ENCODE peak calls at places on chromosomes 4 and X, in five cellular contexts. V is Calu3, N is fibroblast of pulmonary artery, R is pancreas, T is astrocyte. O is an unnamed sample.

GRCh38 chrX:4572652-4573051 is 859.2 kb upstream of the PRKX start:
- DNase-seq in T (no peak), R (no peak), N (no peak), V (no peak), O (no peak)

GRCh38 chr4:152556283-152556682 is 20.4 kb upstream of the FBXW7 start:
- DNase-seq in N (no peak), R (no peak), V (no peak), T (no peak), O (no peak)

GRCh38 chr4:24988776-24989175 is 42.0 kb downstream of the LGI2 start:
- DNase-seq in T (no peak), V (peak), R (no peak), N (peak), O (peak)

GRCh38 chr4:187108846-187109245 is 385.2 kb upstream of the FAT1 start:
- DNase-seq in V (no peak), R (no peak), T (no peak), N (no peak), O (no peak)

GRCh38 chrX:79078114-79078513 is 66.4 kb upstream of the GPR174 start:
- DNase-seq in R (no peak), V (no peak), N (no peak), T (no peak), O (no peak)

GRCh38 chr4:128979934-128980333 is 113.4 kb downstream of the SCLT1 start:
- DNase-seq in T (peak), R (no peak), V (no peak), N (peak), O (no peak)

GRCh38 chr4:89253306-89253705 is 54.3 kb downstream of the GPRIN3 start:
- DNase-seq in R (no peak), V (no peak), T (no peak), N (no peak), O (no peak)

GRCh38 chr4:31107362-31107761 is 387.2 kb downstream of the PCDH7 start:
- DNase-seq in V (no peak), N (peak), R (no peak), T (peak), O (no peak)

GRCh38 chr4:32003548-32003947 is 1283.4 kb downstream of the PCDH7 start:
- DNase-seq in T (no peak), V (no peak), R (no peak), N (no peak), O (no peak)

GRCh38 chr4:72896515-72896914 is 173.0 kb downstream of the COX18 start:
- DNase-seq in R (no peak), V (no peak), N (peak), T (peak), O (no peak)

GRCh38 chrX:39563189-39563588 is 534.6 kb downstream of the BCOR start:
- DNase-seq in V (no peak), T (no peak), N (no peak), R (no peak), O (no peak)

GRCh38 chr4:8391972-8392371 is 48.6 kb downstream of the ACOX3 start:
- DNase-seq in R (no peak), V (no peak), N (peak), T (peak), O (no peak)

GRCh38 chr4:66539745-66540144 is 869.5 kb upstream of the EPHA5 start:
- DNase-seq in T (no peak), R (no peak), V (no peak), N (peak), O (no peak)

GRCh38 chr4:92184566-92184965 is 119.2 kb upstream of the GRID2 start:
- DNase-seq in N (peak), T (peak), V (no peak), R (no peak), O (no peak)

GRCh38 chr4:44671636-44672035 is 6.6 kb upstream of the GUF1 start:
- DNase-seq in N (no peak), V (no peak), R (no peak), T (no peak), O (no peak)

GRCh38 chr4:185137233-185137925 is 5.7 kb upstream of the SLC25A4 start:
- DNase-seq in T (no peak), R (no peak), V (no peak), N (no peak), O (no peak)

GRCh38 chrX:132732236-132732635 is 226.2 kb downstream of the HS6ST2 start:
- DNase-seq in R (no peak), V (no peak), N (no peak), T (no peak), O (no peak)

GRCh38 chrX:15576019-15576418 is 24.7 kb downstream of the ACE2 start:
- DNase-seq in T (peak), V (no peak), R (no peak), N (no peak), O (no peak)

GRCh38 chr4:8182858-8183725 is 16.0 kb upstream of the SH3TC1 start:
- DNase-seq in T (peak), R (no peak), V (peak), N (peak), O (no peak)

GRCh38 chr4:1226167-1226514 is 22.8 kb downstream of the CTBP1 start:
- DNase-seq in N (no peak), T (no peak), V (no peak), R (no peak), O (no peak)

GRCh38 chrX:137428777-137429564 is 137.0 kb upstream of the ZIC3 start:
- DNase-seq in N (no peak), V (no peak), T (no peak), R (no peak), O (no peak)

GRCh38 chr4:4776335-4776734 is 83.1 kb upstream of the MSX1 start:
- DNase-seq in N (no peak), V (no peak), T (no peak), R (no peak), O (no peak)

GRCh38 chr4:8730681-8731080 is 138.1 kb downstream of the CPZ start:
- DNase-seq in R (no peak), V (no peak), T (no peak), N (no peak), O (no peak)

GRCh38 chrX:120463241-120463640 is 5.9 kb downstream of the LAMP2 start:
- DNase-seq in N (peak), R (no peak), T (no peak), V (no peak), O (no peak)

GRCh38 chr4:184199780-184200179 is 17.9 kb downstream of the ENPP6 start:
- DNase-seq in T (no peak), N (no peak), R (no peak), V (no peak), O (no peak)

GRCh38 chr4:41399191-41399590 is 138.8 kb upstream of the LIMCH1 start:
- DNase-seq in V (no peak), R (no peak), N (no peak), T (no peak), O (no peak)

GRCh38 chrX:20595928-20596550 is 329.3 kb upstream of the RPS6KA3 start:
- DNase-seq in T (peak), N (peak), V (no peak), R (no peak), O (no peak)

GRCh38 chr4:107050525-107051135 is 14.5 kb upstream of the DKK2 start:
- DNase-seq in V (no peak), R (no peak), T (no peak), N (no peak), O (no peak)

GRCh38 chrX:51144828-51145442 is 187.7 kb upstream of the NUDT10 start:
- DNase-seq in V (peak), R (no peak), N (peak), T (peak), O (no peak)

GRCh38 chrX:78029663-78030062 is 60.2 kb upstream of the PGAM4 start:
- DNase-seq in T (peak), N (peak), V (peak), R (no peak), O (no peak)

GRCh38 chrX:9942086-9942485 is 25.1 kb upstream of the CLDN34 start:
- DNase-seq in V (no peak), R (no peak), T (no peak), N (no peak), O (no peak)

GRCh38 chr4:52260507-52261302 is 209.6 kb downstream of the SPATA18 start:
- DNase-seq in V (no peak), T (no peak), N (no peak), R (no peak), O (no peak)

GRCh38 chr4:161188578-161188977 is 975.2 kb downstream of the FSTL5 start:
- DNase-seq in R (no peak), T (no peak), N (no peak), V (no peak), O (no peak)

GRCh38 chr4:177051473-177052060 is 258.1 kb upstream of the NEIL3 start:
- DNase-seq in V (peak), N (peak), T (no peak), R (no peak), O (no peak)
- TF ChIP-seq CTCF in V (no peak), N (peak), T (peak), R (peak), O (peak)

GRCh38 chr4:143558823-143559756 is 45.6 kb downstream of the SMARCA5 start:
- DNase-seq in R (peak), V (peak), T (peak), N (peak), O (no peak)
- TF ChIP-seq CTCF in R (peak), V (no peak), T (peak), N (peak), O (peak)

GRCh38 chr4:6393066-6393465 is 79.3 kb downstream of the PPP2R2C start:
- DNase-seq in R (no peak), T (no peak), N (no peak), V (no peak), O (no peak)

GRCh38 chr4:6394671-6395081 is 77.7 kb downstream of the PPP2R2C start:
- DNase-seq in V (no peak), N (no peak), R (no peak), T (no peak), O (no peak)

GRCh38 chr4:6395466-6396228 is 76.8 kb downstream of the PPP2R2C start:
- DNase-seq in R (no peak), T (no peak), N (no peak), V (peak), O (no peak)

GRCh38 chr4:6392407-6392806 is 80.0 kb downstream of the PPP2R2C start:
- DNase-seq in R (no peak), T (no peak), N (no peak), V (no peak), O (no peak)

GRCh38 chr4:6393544-6394475 is 78.6 kb downstream of the PPP2R2C start:
- DNase-seq in R (no peak), T (no peak), N (no peak), V (peak), O (no peak)
- TF ChIP-seq CTCF in R (no peak), T (no peak), N (no peak), V (no peak), O (no peak)

GRCh38 chr4:138522366-138522765 is 280.2 kb upstream of the SLC7A11 start:
- DNase-seq in N (peak), T (no peak), V (no peak), R (no peak), O (no peak)
- TF ChIP-seq CTCF in N (peak), T (peak), V (no peak), R (no peak), O (peak)

GRCh38 chr4:155322782-155323181 is 54.0 kb downstream of the MAP9 start:
- DNase-seq in N (no peak), R (no peak), V (no peak), T (no peak), O (no peak)

DNA sequence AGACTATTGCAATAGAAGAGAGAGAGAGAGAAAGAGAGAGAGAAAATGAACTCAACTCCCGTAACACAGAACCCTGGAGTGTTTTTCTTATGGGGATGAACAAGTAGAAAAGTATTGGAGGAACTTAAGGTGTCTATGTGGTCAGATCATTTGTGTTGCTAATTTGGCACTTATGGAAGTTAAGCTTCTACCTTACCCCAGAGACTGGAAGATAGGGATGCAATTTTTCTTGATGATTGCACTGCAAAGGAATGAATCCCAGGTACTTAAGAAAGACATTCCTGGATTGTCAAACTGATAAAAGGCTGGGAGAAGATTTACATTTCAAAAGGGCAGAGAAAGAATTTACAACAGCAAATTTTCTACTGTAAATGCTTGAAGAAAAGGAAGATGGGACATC is 57.3 kb downstream of the MAP9 start:
- DNase-seq in T (no peak), V (no peak), R (no peak), N (no peak), O (no peak)
- TF ChIP-seq CTCF in T (no peak), V (no peak), R (no peak), N (no peak), O (no peak)

O was measured in D721Med.